ENCODE peak calls at places on chromosomes 5 and 9, in eight cellular contexts. One of them, this sample, is unnamed.

GRCh38 chr5:96747718-96748117 is 60.0 kb downstream of the ERAP1 start:
- DNase-seq in GM23338: no peak
- DNase-seq in vagina: no peak
- DNase-seq in HepG2: no peak
- DNase-seq in heart left ventricle: peak
- DNase-seq in fibroblast of the conjunctiva: no peak
- DNase-seq in T-helper 2 cell: no peak
- DNase-seq in fibroblast of mammary gland: no peak
- DNase-seq in this sample: no peak

GRCh38 chr9:85900504-85901201 is 40.3 kb upstream of the NAA35 start:
- DNase-seq in GM23338: peak
- DNase-seq in vagina: no peak
- DNase-seq in HepG2: no peak
- DNase-seq in heart left ventricle: no peak
- DNase-seq in fibroblast of the conjunctiva: peak
- DNase-seq in T-helper 2 cell: no peak
- DNase-seq in fibroblast of mammary gland: peak
- DNase-seq in this sample: no peak

GRCh38 chr5:135039526-135040296 is 5.7 kb upstream of the PITX1 start:
- DNase-seq in GM23338: peak
- DNase-seq in vagina: no peak
- DNase-seq in HepG2: no peak
- DNase-seq in heart left ventricle: no peak
- DNase-seq in fibroblast of the conjunctiva: no peak
- DNase-seq in T-helper 2 cell: no peak
- DNase-seq in fibroblast of mammary gland: no peak
- DNase-seq in this sample: no peak

GRCh38 chr5:175521313-175521833 is 43.0 kb downstream of the SFXN1 start:
- DNase-seq in GM23338: no peak
- DNase-seq in vagina: no peak
- DNase-seq in HepG2: no peak
- DNase-seq in heart left ventricle: no peak
- DNase-seq in fibroblast of the conjunctiva: no peak
- DNase-seq in T-helper 2 cell: no peak
- DNase-seq in fibroblast of mammary gland: no peak
- DNase-seq in this sample: no peak

GRCh38 chr9:93258818-93259489 is 75.0 kb downstream of the WNK2 start:
- DNase-seq in GM23338: no peak
- DNase-seq in vagina: peak
- DNase-seq in HepG2: no peak
- DNase-seq in heart left ventricle: no peak
- DNase-seq in fibroblast of the conjunctiva: no peak
- DNase-seq in T-helper 2 cell: no peak
- DNase-seq in fibroblast of mammary gland: no peak
- DNase-seq in this sample: no peak

GRCh38 chr5:119411935-119412623 is 40.2 kb upstream of the HSD17B4 start:
- DNase-seq in GM23338: peak
- DNase-seq in vagina: no peak
- DNase-seq in HepG2: peak
- DNase-seq in heart left ventricle: peak
- DNase-seq in fibroblast of the conjunctiva: peak
- DNase-seq in T-helper 2 cell: no peak
- DNase-seq in fibroblast of mammary gland: peak
- DNase-seq in this sample: peak

GRCh38 chr9:30673132-30673531 is 1711.3 kb upstream of the ACO1 start:
- DNase-seq in GM23338: no peak
- DNase-seq in vagina: no peak
- DNase-seq in HepG2: no peak
- DNase-seq in heart left ventricle: no peak
- DNase-seq in fibroblast of the conjunctiva: no peak
- DNase-seq in T-helper 2 cell: no peak
- DNase-seq in fibroblast of mammary gland: no peak
- DNase-seq in this sample: peak

GRCh38 chr5:98905857-98906688 is 22.7 kb downstream of the CHD1 start:
- DNase-seq in GM23338: peak
- DNase-seq in vagina: no peak
- DNase-seq in HepG2: peak
- DNase-seq in heart left ventricle: no peak
- DNase-seq in fibroblast of the conjunctiva: no peak
- DNase-seq in T-helper 2 cell: no peak
- DNase-seq in fibroblast of mammary gland: peak
- DNase-seq in this sample: peak

GRCh38 chr5:32263683-32264082 is 49.1 kb downstream of the MTMR12 start:
- DNase-seq in GM23338: no peak
- DNase-seq in vagina: no peak
- DNase-seq in HepG2: no peak
- DNase-seq in heart left ventricle: no peak
- DNase-seq in fibroblast of the conjunctiva: no peak
- DNase-seq in T-helper 2 cell: no peak
- DNase-seq in fibroblast of mammary gland: no peak
- DNase-seq in this sample: no peak

GRCh38 chr9:120914953-120915352 is 11.6 kb downstream of the TRAF1 start:
- DNase-seq in GM23338: no peak
- DNase-seq in vagina: no peak
- DNase-seq in HepG2: no peak
- DNase-seq in heart left ventricle: no peak
- DNase-seq in fibroblast of the conjunctiva: no peak
- DNase-seq in T-helper 2 cell: no peak
- DNase-seq in fibroblast of mammary gland: peak
- DNase-seq in this sample: peak

GRCh38 chr9:131274674-131275331 is 1.5 kb downstream of the FAM78A start:
- DNase-seq in GM23338: no peak
- DNase-seq in vagina: no peak
- DNase-seq in HepG2: no peak
- DNase-seq in heart left ventricle: peak
- DNase-seq in fibroblast of the conjunctiva: no peak
- DNase-seq in T-helper 2 cell: no peak
- DNase-seq in fibroblast of mammary gland: no peak
- DNase-seq in this sample: no peak

This sample was measured in NCI-H226.